ENCODE peak calls at places on chromosome 1, in four cellular contexts. W is mammary epithelial cell, J is prostate gland, X is breast epithelium. M is an unnamed sample.

GRCh38 chr1:84300991-84301758 is at the start of gene SAMD13:
- DNase-seq in W (peak; percentile 53), J (peak; percentile 78), X (peak; percentile 55), M (no peak)

GRCh38 chr1:248361111-248361715 is at the start of gene OR2T4:
- DNase-seq in W (no peak), J (no peak), X (no peak), M (no peak)

GRCh38 chr1:116951175-116951935 is 41.6 kb downstream of the PTGFRN start:
- DNase-seq in W (no peak), J (no peak), X (no peak), M (no peak)

GRCh38 chr1:54519709-54520108 is 28.3 kb upstream of the ACOT11 start:
- DNase-seq in W (no peak), J (no peak), X (no peak), M (peak; percentile 31)

GRCh38 chr1:9671377-9672140 is 20.0 kb downstream of the PIK3CD start:
- DNase-seq in W (peak; percentile 85), J (no peak), X (no peak), M (no peak)

GRCh38 chr1:173669491-173669941 is at the start of gene ANKRD45:
- DNase-seq in W (no peak), J (peak; percentile 13), X (no peak), M (no peak)

GRCh38 chr1:9328681-9329080 is 36.0 kb downstream of the SPSB1 start:
- DNase-seq in W (no peak), J (no peak), X (no peak), M (no peak)

GRCh38 chr1:89358287-89358893 is 5.5 kb upstream of the GBP6 start:
- DNase-seq in W (peak; percentile 60), J (peak; percentile 75), X (peak; percentile 62), M (no peak)

GRCh38 chr1:62314951-62315350 is 4.3 kb downstream of the KANK4 start:
- DNase-seq in W (no peak), J (no peak), X (no peak), M (no peak)

GRCh38 chr1:55044617-55045397 is 5.5 kb downstream of the PCSK9 start:
- DNase-seq in W (no peak), J (no peak), X (no peak), M (peak; percentile 27)

GRCh38 chr1:91783423-91784162 is 102.4 kb downstream of the TGFBR3 start:
- DNase-seq in W (no peak), J (no peak), X (no peak), M (no peak)

GRCh38 chr1:193634470-193634869 is 448.1 kb upstream of the B3GALT2 start:
- DNase-seq in W (no peak), J (no peak), X (no peak), M (no peak)

GRCh38 chr1:182602945-182603645 is 1.1 kb downstream of the RGS16 start:
- DNase-seq in W (no peak), J (no peak), X (no peak), M (no peak)
- H3K4me3 ChIP-seq in W (peak overlapping the region; percentile 72), J (no peak overlapping the region), X (peak overlapping the region; percentile 57), M (no peak overlapping the region)

GRCh38 chr1:43453442-43454269 is at the start of gene HYI:
- DNase-seq in W (peak; percentile 64), J (peak; percentile 81), X (peak; percentile 75), M (no peak)

GRCh38 chr1:43451701-43452532 is 1.8 kb downstream of the HYI start:
- DNase-seq in W (no peak), J (no peak), X (peak; percentile 24), M (no peak)

GRCh38 chr1:43454270-43455011 is 710 bp upstream of the HYI start:
- DNase-seq in W (peak; percentile 26), J (peak; percentile 61), X (peak; percentile 79), M (no peak)

GRCh38 chr1:43452789-43453441 is 816 bp downstream of the HYI start:
- DNase-seq in W (no peak), J (peak; percentile 39), X (peak; percentile 45), M (no peak)

DNA sequence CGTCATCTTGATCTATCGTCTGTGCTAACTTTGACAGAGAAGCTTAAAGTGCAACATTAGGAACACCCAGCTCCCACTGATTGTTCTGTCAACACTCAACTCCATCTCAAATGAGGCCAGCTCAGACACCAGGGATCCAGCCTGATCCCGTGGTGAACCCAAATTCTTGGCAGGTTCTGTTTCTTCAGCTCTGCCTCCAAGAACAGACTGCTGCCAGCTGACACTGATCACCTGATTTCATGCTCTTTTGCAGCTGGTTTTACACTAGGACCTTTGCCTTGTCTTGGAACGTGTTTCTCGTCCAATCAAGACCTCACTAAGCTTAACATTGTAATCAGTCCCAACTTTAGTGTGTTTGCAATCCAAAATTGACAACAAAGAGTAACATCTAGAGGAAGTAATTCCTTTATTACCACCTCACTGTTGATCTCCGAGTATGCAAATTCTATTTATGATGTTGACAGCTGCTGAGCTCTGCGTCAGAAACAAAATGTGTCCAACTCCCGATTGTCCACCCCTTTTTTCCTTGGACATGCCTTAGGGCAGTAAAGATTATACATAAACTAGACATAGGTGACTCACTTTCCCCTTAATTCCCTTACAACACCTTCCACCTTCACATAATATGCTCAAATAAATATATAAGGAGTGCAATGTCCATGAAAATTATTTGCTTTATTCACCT is 1.6 kb upstream of the HYI start:
- DNase-seq in W (no peak), J (no peak), X (no peak), M (no peak)
- H3K27ac ChIP-seq in W (no peak overlapping the region), J (peak overlapping the region; percentile 94), X (no peak overlapping the region), M (peak overlapping the region; percentile 98)

DNA sequence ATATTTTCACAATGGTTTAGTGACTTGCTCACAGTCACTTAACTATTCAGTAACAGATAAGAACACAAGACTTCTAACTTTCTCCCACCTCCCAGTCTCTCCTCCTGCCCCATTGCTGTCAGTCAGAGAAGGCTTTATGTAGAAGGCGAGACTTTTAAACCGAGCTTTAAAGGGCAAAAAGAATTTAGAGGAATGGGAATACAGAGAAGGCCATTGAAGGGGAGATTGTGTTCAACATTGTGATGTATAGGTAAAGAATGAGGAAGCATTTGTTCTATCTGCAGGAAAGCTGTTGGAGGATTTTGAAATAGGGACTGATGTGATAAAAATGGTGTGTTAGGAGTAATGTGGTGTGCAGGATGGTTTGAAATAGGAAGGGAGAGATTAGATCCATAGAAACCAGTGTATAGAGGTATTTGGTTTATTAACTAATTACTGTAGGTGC is 7.3 kb downstream of the POU2F1 start:
- DNase-seq in W (no peak), J (no peak), X (no peak), M (no peak)
- H3K4me1 ChIP-seq in W (no peaks in the 10 kb centered on the region), J (peaks cover 1% of the 10 kb centered on the region), X (no peaks in the 10 kb centered on the region), M (peaks cover 27% of the 10 kb centered on the region)

GRCh38 chr1:226731257-226731893 is 7.7 kb downstream of the ITPKB start:
- DNase-seq in W (no peak), J (no peak), X (no peak), M (no peak)

GRCh38 chr1:226732856-226733291 is 6.2 kb downstream of the ITPKB start:
- DNase-seq in W (no peak), J (no peak), X (no peak), M (no peak)

GRCh38 chr1:226733876-226734414 is 5.1 kb downstream of the ITPKB start:
- DNase-seq in W (no peak), J (no peak), X (no peak), M (no peak)

GRCh38 chr1:226734611-226735153 is 4.4 kb downstream of the ITPKB start:
- DNase-seq in W (no peak), J (no peak), X (no peak), M (no peak)

GRCh38 chr1:226733309-226733708 is 5.8 kb downstream of the ITPKB start:
- DNase-seq in W (no peak), J (no peak), X (no peak), M (no peak)
- H3K4me3 ChIP-seq in W (no peak overlapping the region), J (peak overlapping the region; percentile 19), X (peak overlapping the region; percentile 16), M (no peak overlapping the region)

GRCh38 chr1:2232255-2232915 is 4.3 kb downstream of the SKI start:
- DNase-seq in W (no peak), J (no peak), X (no peak), M (no peak)

GRCh38 chr1:2232916-2233438 is 4.9 kb downstream of the SKI start:
- DNase-seq in W (no peak), J (no peak), X (no peak), M (no peak)

GRCh38 chr1:2234762-2235113 is 6.6 kb downstream of the SKI start:
- DNase-seq in W (no peak), J (no peak), X (no peak), M (no peak)

GRCh38 chr1:2233997-2234761 is 6.1 kb downstream of the SKI start:
- DNase-seq in W (peak; percentile 87), J (peak; percentile 85), X (peak; percentile 92), M (peak; percentile 95)

GRCh38 chr1:2233468-2233867 is 5.3 kb downstream of the SKI start:
- DNase-seq in W (no peak), J (no peak), X (no peak), M (no peak)
- H3K27ac ChIP-seq in W (no peak overlapping the region), J (peak overlapping the region; percentile 93), X (peak overlapping the region; percentile 96), M (peak overlapping the region; percentile 90)

DNA sequence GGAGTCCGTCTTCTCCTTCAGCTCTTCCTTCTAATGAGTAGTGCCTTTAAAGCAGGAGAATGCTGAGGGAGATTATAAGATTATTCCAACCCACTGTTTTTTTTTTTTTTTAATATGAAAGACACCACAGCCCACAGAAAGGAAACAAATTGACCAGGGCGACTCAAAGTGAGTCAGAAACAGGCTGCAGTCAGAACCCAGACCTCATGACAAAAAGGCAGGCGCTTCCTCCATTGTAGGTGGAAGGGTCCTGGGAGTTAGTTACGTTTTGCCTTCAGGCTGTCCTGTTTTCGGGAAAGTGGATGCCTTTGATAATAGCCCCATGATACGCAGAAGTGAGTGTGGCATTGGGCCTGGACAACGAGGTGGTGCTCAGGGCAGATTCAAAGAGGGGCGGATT is 21.0 kb downstream of the PLXNA2 start:
- DNase-seq in W (peak; percentile 47), J (no peak), X (no peak), M (no peak)
- H3K4me1 ChIP-seq in W (peaks cover 54% of the 10 kb centered on the region), J (no peaks in the 10 kb centered on the region), X (peaks cover 11% of the 10 kb centered on the region), M (peaks cover 31% of the 10 kb centered on the region)

GRCh38 chr1:31760422-31760900 is 3.7 kb downstream of the ADGRB2 start:
- DNase-seq in W (no peak), J (no peak), X (no peak), M (no peak)

GRCh38 chr1:31760901-31761470 is 3.2 kb downstream of the ADGRB2 start:
- DNase-seq in W (peak; percentile 50), J (peak; percentile 30), X (peak; percentile 55), M (no peak)

GRCh38 chr1:31762323-31762722 is 1.8 kb downstream of the ADGRB2 start:
- DNase-seq in W (no peak), J (no peak), X (no peak), M (no peak)

GRCh38 chr1:31762726-31763670 is 1.1 kb downstream of the ADGRB2 start:
- DNase-seq in W (peak; percentile 43), J (peak; percentile 68), X (peak; percentile 51), M (no peak)

GRCh38 chr1:31761883-31762282 is 2.3 kb downstream of the ADGRB2 start:
- DNase-seq in W (no peak), J (no peak), X (no peak), M (no peak)
- H3K4me3 ChIP-seq in W (no peak overlapping the region), J (no peak overlapping the region), X (no peak overlapping the region), M (no peak overlapping the region)

DNA sequence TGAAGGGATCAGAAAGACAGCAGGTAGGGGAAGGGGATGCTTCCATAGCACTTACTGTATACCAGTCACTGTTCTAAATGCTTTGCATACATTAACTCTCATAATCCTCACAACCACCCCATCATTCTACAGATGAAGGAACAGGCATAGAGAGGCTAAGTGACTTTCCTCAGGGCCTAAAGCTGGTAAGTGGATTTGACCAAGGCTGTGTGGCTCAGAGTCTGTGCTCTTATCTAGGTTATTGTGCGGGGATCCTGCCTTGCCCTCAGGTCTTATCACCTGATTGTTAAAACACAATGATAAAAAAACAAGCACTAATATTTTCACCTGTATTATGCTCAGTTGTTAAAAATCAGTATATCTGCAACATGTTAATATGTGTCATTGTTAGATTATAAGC is 38.8 kb upstream of the RBM15 start:
- DNase-seq in W (no peak), J (no peak), X (no peak), M (no peak)
- H3K27ac ChIP-seq in W (no peak overlapping the region), J (no peak overlapping the region), X (no peak overlapping the region), M (no peak overlapping the region)